ENCODE peak calls at places on chromosomes 5 and 9, in nine cellular contexts. One of them, this sample, is unnamed.

GRCh38 chr5:159855476-159856157 is 60.7 kb upstream of the ADRA1B start:
- DNase-seq in brain microvascular endothelial cell: no peak
- DNase-seq in HCT116: no peak
- DNase-seq in tibial nerve: no peak
- DNase-seq in heart right ventricle: peak; percentile 36
- DNase-seq in pancreas: no peak
- DNase-seq in H1: no peak
- DNase-seq in heart left ventricle: peak; percentile 12
- DNase-seq in uterus: peak; percentile 76
- DNase-seq in this sample: peak; percentile 69

GRCh38 chr5:127452626-127453025 is 64.8 kb upstream of the PRRC1 start:
- DNase-seq in brain microvascular endothelial cell: no peak
- DNase-seq in HCT116: no peak
- DNase-seq in tibial nerve: no peak
- DNase-seq in heart right ventricle: no peak
- DNase-seq in pancreas: no peak
- DNase-seq in H1: no peak
- DNase-seq in heart left ventricle: no peak
- DNase-seq in uterus: no peak
- DNase-seq in this sample: no peak

GRCh38 chr9:131045300-131046092 is 36.5 kb downstream of the LAMC3 start:
- DNase-seq in brain microvascular endothelial cell: no peak
- DNase-seq in HCT116: no peak
- DNase-seq in tibial nerve: no peak
- DNase-seq in heart right ventricle: no peak
- DNase-seq in pancreas: no peak
- DNase-seq in H1: no peak
- DNase-seq in heart left ventricle: no peak
- DNase-seq in uterus: no peak
- DNase-seq in this sample: no peak

GRCh38 chr5:101160002-101160401 is 256.9 kb upstream of the ST8SIA4 start:
- DNase-seq in brain microvascular endothelial cell: no peak
- DNase-seq in HCT116: no peak
- DNase-seq in tibial nerve: no peak
- DNase-seq in heart right ventricle: no peak
- DNase-seq in pancreas: no peak
- DNase-seq in H1: no peak
- DNase-seq in heart left ventricle: no peak
- DNase-seq in uterus: no peak
- DNase-seq in this sample: no peak

GRCh38 chr5:90227688-90228087 is 181.9 kb downstream of the CETN3 start:
- DNase-seq in brain microvascular endothelial cell: no peak
- DNase-seq in HCT116: no peak
- DNase-seq in tibial nerve: no peak
- DNase-seq in heart right ventricle: peak; percentile 4
- DNase-seq in pancreas: no peak
- DNase-seq in H1: no peak
- DNase-seq in heart left ventricle: no peak
- DNase-seq in uterus: peak; percentile 15
- DNase-seq in this sample: no peak

GRCh38 chr5:68315679-68316271 is 100.2 kb downstream of the PIK3R1 start:
- DNase-seq in brain microvascular endothelial cell: no peak
- DNase-seq in HCT116: no peak
- DNase-seq in tibial nerve: no peak
- DNase-seq in heart right ventricle: no peak
- DNase-seq in pancreas: no peak
- DNase-seq in H1: no peak
- DNase-seq in heart left ventricle: no peak
- DNase-seq in uterus: no peak
- DNase-seq in this sample: no peak

GRCh38 chr9:1083325-1083913 is 33.3 kb downstream of the DMRT2 start:
- DNase-seq in brain microvascular endothelial cell: no peak
- DNase-seq in HCT116: no peak
- DNase-seq in tibial nerve: peak; percentile 23
- DNase-seq in heart right ventricle: peak; percentile 27
- DNase-seq in pancreas: no peak
- DNase-seq in H1: peak; percentile 59
- DNase-seq in heart left ventricle: peak; percentile 18
- DNase-seq in uterus: peak; percentile 24
- DNase-seq in this sample: peak; percentile 74

GRCh38 chr5:146751781-146752401 is 126.7 kb downstream of the PPP2R2B start:
- DNase-seq in brain microvascular endothelial cell: no peak
- DNase-seq in HCT116: no peak
- DNase-seq in tibial nerve: no peak
- DNase-seq in heart right ventricle: no peak
- DNase-seq in pancreas: no peak
- DNase-seq in H1: no peak
- DNase-seq in heart left ventricle: no peak
- DNase-seq in uterus: no peak
- DNase-seq in this sample: no peak

GRCh38 chr5:172943283-172943841 is 15.9 kb upstream of the RPL26L1 start:
- DNase-seq in brain microvascular endothelial cell: peak; percentile 87
- DNase-seq in HCT116: no peak
- DNase-seq in tibial nerve: no peak
- DNase-seq in heart right ventricle: peak; percentile 61
- DNase-seq in pancreas: no peak
- DNase-seq in H1: no peak
- DNase-seq in heart left ventricle: peak; percentile 63
- DNase-seq in uterus: peak; percentile 67
- DNase-seq in this sample: no peak

DNA sequence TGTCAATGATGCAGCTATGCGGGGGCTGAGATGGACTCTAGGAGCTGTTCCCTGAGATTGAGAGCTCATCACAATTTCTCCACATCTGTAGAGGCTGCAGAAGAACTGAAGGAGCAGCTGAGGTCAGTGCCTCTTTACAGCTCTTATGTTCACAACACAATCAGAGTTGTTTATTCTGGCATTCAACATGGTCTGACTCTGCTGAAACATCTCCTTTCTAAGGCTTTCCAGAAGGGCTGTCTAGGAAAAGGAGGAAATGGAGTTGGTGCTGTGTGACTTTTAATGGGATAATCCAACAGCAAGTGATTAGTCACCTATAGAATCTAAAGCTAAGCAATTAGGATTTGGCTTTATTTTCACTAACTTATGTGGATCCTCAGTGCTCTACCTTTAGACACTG is 6.0 kb downstream of the POU5F2 start:
- DNase-seq in brain microvascular endothelial cell: peak; percentile 28
- DNase-seq in HCT116: no peak
- DNase-seq in tibial nerve: no peak
- DNase-seq in heart right ventricle: no peak
- DNase-seq in pancreas: no peak
- DNase-seq in H1: no peak
- DNase-seq in heart left ventricle: no peak
- DNase-seq in uterus: no peak
- DNase-seq in this sample: no peak
- H3K27ac ChIP-seq in brain microvascular endothelial cell: no peak overlapping the region
- H3K27ac ChIP-seq in HCT116: no peak overlapping the region
- H3K27ac ChIP-seq in tibial nerve: no peak overlapping the region
- H3K27ac ChIP-seq in heart right ventricle: no peak overlapping the region
- H3K27ac ChIP-seq in pancreas: no peak overlapping the region
- H3K27ac ChIP-seq in H1: no peak overlapping the region
- H3K27ac ChIP-seq in heart left ventricle: no peak overlapping the region
- H3K27ac ChIP-seq in uterus: no peak overlapping the region
- H3K27ac ChIP-seq in this sample: no peak overlapping the region

GRCh38 chr5:39199335-39199734 is 20.0 kb downstream of the FYB1 start:
- DNase-seq in brain microvascular endothelial cell: no peak
- DNase-seq in HCT116: no peak
- DNase-seq in tibial nerve: no peak
- DNase-seq in heart right ventricle: no peak
- DNase-seq in pancreas: no peak
- DNase-seq in H1: no peak
- DNase-seq in heart left ventricle: no peak
- DNase-seq in uterus: no peak
- DNase-seq in this sample: no peak

GRCh38 chr5:39202594-39203290 is 16.6 kb downstream of the FYB1 start:
- DNase-seq in brain microvascular endothelial cell: no peak
- DNase-seq in HCT116: no peak
- DNase-seq in tibial nerve: no peak
- DNase-seq in heart right ventricle: no peak
- DNase-seq in pancreas: no peak
- DNase-seq in H1: no peak
- DNase-seq in heart left ventricle: no peak
- DNase-seq in uterus: no peak
- DNase-seq in this sample: no peak

GRCh38 chr5:39200081-39200480 is 19.3 kb downstream of the FYB1 start:
- DNase-seq in brain microvascular endothelial cell: no peak
- DNase-seq in HCT116: no peak
- DNase-seq in tibial nerve: no peak
- DNase-seq in heart right ventricle: no peak
- DNase-seq in pancreas: no peak
- DNase-seq in H1: no peak
- DNase-seq in heart left ventricle: no peak
- DNase-seq in uterus: no peak
- DNase-seq in this sample: no peak

GRCh38 chr5:39201795-39202593 is 17.4 kb downstream of the FYB1 start:
- DNase-seq in brain microvascular endothelial cell: no peak
- DNase-seq in HCT116: no peak
- DNase-seq in tibial nerve: no peak
- DNase-seq in heart right ventricle: no peak
- DNase-seq in pancreas: no peak
- DNase-seq in H1: no peak
- DNase-seq in heart left ventricle: no peak
- DNase-seq in uterus: no peak
- DNase-seq in this sample: no peak

GRCh38 chr5:39201160-39201794 is 18.1 kb downstream of the FYB1 start:
- DNase-seq in brain microvascular endothelial cell: no peak
- DNase-seq in HCT116: no peak
- DNase-seq in tibial nerve: no peak
- DNase-seq in heart right ventricle: no peak
- DNase-seq in pancreas: no peak
- DNase-seq in H1: no peak
- DNase-seq in heart left ventricle: no peak
- DNase-seq in uterus: no peak
- DNase-seq in this sample: no peak
- TF ChIP-seq CTCF in brain microvascular endothelial cell: no peak
- TF ChIP-seq CTCF in HCT116: peak; percentile 28
- TF ChIP-seq CTCF in tibial nerve: no peak
- TF ChIP-seq CTCF in heart right ventricle: no peak
- TF ChIP-seq CTCF in pancreas: no peak
- TF ChIP-seq CTCF in H1: no peak
- TF ChIP-seq CTCF in heart left ventricle: no peak
- TF ChIP-seq CTCF in uterus: no peak
- TF ChIP-seq CTCF in this sample: no peak

DNA sequence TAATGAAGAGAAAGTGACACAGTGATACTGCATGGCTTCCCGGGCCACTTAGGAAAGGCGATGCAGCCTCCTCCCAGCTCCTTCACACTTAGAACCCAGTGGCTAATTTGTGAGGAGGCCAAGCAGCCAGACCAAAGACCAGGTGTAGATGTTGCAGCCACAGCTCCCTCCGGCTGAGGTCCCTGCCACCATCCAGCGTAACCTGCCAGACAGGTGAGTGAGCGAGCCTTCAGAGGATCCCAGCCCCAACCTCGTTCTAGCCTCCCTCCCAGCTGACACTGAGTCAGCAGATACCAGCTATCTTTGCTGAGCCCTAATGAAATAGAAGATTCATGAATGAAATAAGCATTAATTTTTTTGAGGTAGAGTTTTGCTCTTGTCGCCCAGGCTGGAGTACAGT is 59.7 kb downstream of the COL23A1 start:
- DNase-seq in brain microvascular endothelial cell: no peak
- DNase-seq in HCT116: no peak
- DNase-seq in tibial nerve: no peak
- DNase-seq in heart right ventricle: no peak
- DNase-seq in pancreas: no peak
- DNase-seq in H1: no peak
- DNase-seq in heart left ventricle: no peak
- DNase-seq in uterus: no peak
- DNase-seq in this sample: peak; percentile 23
- H3K27ac ChIP-seq in brain microvascular endothelial cell: no peak overlapping the region
- H3K27ac ChIP-seq in HCT116: no peak overlapping the region
- H3K27ac ChIP-seq in tibial nerve: no peak overlapping the region
- H3K27ac ChIP-seq in heart right ventricle: no peak overlapping the region
- H3K27ac ChIP-seq in pancreas: no peak overlapping the region
- H3K27ac ChIP-seq in H1: no peak overlapping the region
- H3K27ac ChIP-seq in heart left ventricle: no peak overlapping the region
- H3K27ac ChIP-seq in uterus: no peak overlapping the region
- H3K27ac ChIP-seq in this sample: no peak overlapping the region

GRCh38 chr5:16548115-16548514 is 68.7 kb downstream of the RETREG1 start:
- DNase-seq in brain microvascular endothelial cell: no peak
- DNase-seq in HCT116: no peak
- DNase-seq in tibial nerve: no peak
- DNase-seq in heart right ventricle: no peak
- DNase-seq in pancreas: no peak
- DNase-seq in H1: no peak
- DNase-seq in heart left ventricle: no peak
- DNase-seq in uterus: no peak
- DNase-seq in this sample: no peak
- TF ChIP-seq CTCF in brain microvascular endothelial cell: no peak
- TF ChIP-seq CTCF in HCT116: no peak
- TF ChIP-seq CTCF in tibial nerve: no peak
- TF ChIP-seq CTCF in heart right ventricle: no peak
- TF ChIP-seq CTCF in pancreas: no peak
- TF ChIP-seq CTCF in H1: no peak
- TF ChIP-seq CTCF in heart left ventricle: no peak
- TF ChIP-seq CTCF in uterus: no peak
- TF ChIP-seq CTCF in this sample: no peak

DNA sequence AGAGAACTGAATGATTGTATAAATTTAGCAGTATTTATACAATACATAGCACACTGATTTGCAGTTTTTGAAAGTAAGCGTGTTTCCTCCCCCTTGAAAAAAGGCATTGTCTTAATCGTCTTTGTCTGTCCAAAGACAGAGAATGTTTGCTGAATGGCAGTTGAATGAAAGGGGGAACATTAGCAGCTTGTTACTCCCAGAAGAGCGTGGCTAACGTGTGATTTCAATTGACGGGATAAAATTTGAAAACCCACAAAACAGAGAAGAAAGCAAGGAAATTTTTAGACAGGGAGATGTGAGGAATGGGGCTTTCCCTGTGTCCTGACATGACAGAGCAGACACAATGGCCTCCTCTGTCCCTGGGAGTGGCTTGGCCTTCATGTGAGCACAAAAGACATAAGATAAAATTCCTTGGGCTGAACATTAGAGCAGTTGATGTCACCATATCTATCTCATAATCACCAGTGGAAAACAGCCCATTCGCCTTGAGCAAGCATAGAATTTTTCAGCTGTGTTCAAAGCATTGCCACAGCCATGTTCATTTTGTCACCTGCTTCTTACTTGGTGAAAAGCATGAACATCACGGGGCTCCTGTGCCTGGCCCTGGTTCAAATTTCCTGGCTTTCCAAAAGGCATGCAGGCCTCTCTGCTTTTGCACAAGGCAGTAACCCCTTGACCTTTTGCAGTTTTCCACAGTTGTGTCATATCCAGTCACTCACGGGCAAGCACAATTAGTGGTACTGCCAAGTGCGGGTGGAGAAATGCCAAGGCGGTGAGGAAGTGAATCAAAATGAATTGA is 126.9 kb downstream of the TLE1 start:
- DNase-seq in brain microvascular endothelial cell: peak; percentile 50
- DNase-seq in HCT116: peak; percentile 74
- DNase-seq in tibial nerve: no peak
- DNase-seq in heart right ventricle: peak; percentile 63
- DNase-seq in pancreas: peak; percentile 65
- DNase-seq in H1: no peak
- DNase-seq in heart left ventricle: peak; percentile 49
- DNase-seq in uterus: no peak
- DNase-seq in this sample: peak; percentile 44
- H3K27ac ChIP-seq in brain microvascular endothelial cell: no peak overlapping the region
- H3K27ac ChIP-seq in HCT116: no peak overlapping the region
- H3K27ac ChIP-seq in tibial nerve: peak overlapping the region; percentile 43
- H3K27ac ChIP-seq in heart right ventricle: no peak overlapping the region
- H3K27ac ChIP-seq in pancreas: peak overlapping the region; percentile 54
- H3K27ac ChIP-seq in H1: no peak overlapping the region
- H3K27ac ChIP-seq in heart left ventricle: no peak overlapping the region
- H3K27ac ChIP-seq in uterus: no peak overlapping the region
- H3K27ac ChIP-seq in this sample: peak overlapping the region; percentile 12

This sample was measured in psoas muscle.